ENCODE peak calls at places on chromosomes 4 and X, in seven cellular contexts. H, S, L, R, A, N and E are unnamed samples.

GRCh38 chr4:139675651-139676050 is 10.0 kb downstream of the MGST2 start:
- DNase-seq in H (no peak), S (no peak), L (no peak), R (no peak), A (no peak), N (no peak), E (no peak)

GRCh38 chrX:3175659-3176438 is 134.6 kb downstream of the ARSF start:
- DNase-seq in H (no peak), S (peak), L (no peak), R (no peak), A (peak), N (no peak), E (no peak)

GRCh38 chr4:144712775-144713174 is 66.8 kb downstream of the HHIP start:
- DNase-seq in H (no peak), S (peak), L (no peak), R (no peak), A (peak), N (no peak), E (no peak)

GRCh38 chrX:23202316-23202715 is 132.3 kb upstream of the PTCHD1 start:
- DNase-seq in H (no peak), S (no peak), L (no peak), R (no peak), A (no peak), N (no peak), E (no peak)

GRCh38 chr4:184574861-184575260 is 74.4 kb downstream of the CASP3 start:
- DNase-seq in H (no peak), S (no peak), L (no peak), R (no peak), A (no peak), N (no peak), E (no peak)

GRCh38 chr4:173057906-173058305 is 110.7 kb upstream of the GALNT7 start:
- DNase-seq in H (no peak), S (peak), L (no peak), R (no peak), A (no peak), N (no peak), E (no peak)

GRCh38 chr4:13635281-13635799 is 7.8 kb upstream of the BOD1L1 start:
- DNase-seq in H (no peak), S (peak), L (no peak), R (no peak), A (peak), N (no peak), E (no peak)

GRCh38 chr4:82479562-82479961 is 49.2 kb downstream of the ENOPH1 start:
- DNase-seq in H (no peak), S (no peak), L (no peak), R (no peak), A (no peak), N (no peak), E (no peak)

GRCh38 chr4:96916731-96917130 is 1076.8 kb downstream of the PDHA2 start:
- DNase-seq in H (no peak), S (no peak), L (no peak), R (no peak), A (no peak), N (no peak), E (no peak)

GRCh38 chr4:164021947-164022346 is 527.5 kb downstream of the TMA16 start:
- DNase-seq in H (no peak), S (no peak), L (no peak), R (no peak), A (no peak), N (no peak), E (no peak)

GRCh38 chr4:94395541-94395940 is 52.9 kb upstream of the HPGDS start:
- DNase-seq in H (no peak), S (no peak), L (no peak), R (no peak), A (no peak), N (no peak), E (no peak)

GRCh38 chrX:109485470-109486340 is 3.8 kb upstream of the GUCY2F start:
- DNase-seq in H (no peak), S (peak), L (peak), R (peak), A (peak), N (peak), E (peak)

GRCh38 chrX:13891367-13892146 is 74.7 kb upstream of the GPM6B start:
- DNase-seq in H (no peak), S (no peak), L (no peak), R (no peak), A (peak), N (peak), E (no peak)

GRCh38 chr4:172998527-172999469 is 169.8 kb upstream of the GALNT7 start:
- DNase-seq in H (no peak), S (peak), L (no peak), R (no peak), A (peak), N (no peak), E (no peak)

GRCh38 chr4:74056858-74057562 is 18.5 kb upstream of the CXCL3 start:
- DNase-seq in H (no peak), S (peak), L (no peak), R (no peak), A (peak), N (no peak), E (no peak)

GRCh38 chrX:19410259-19410658 is 66.5 kb downstream of the PDHA1 start:
- DNase-seq in H (no peak), S (no peak), L (no peak), R (no peak), A (no peak), N (no peak), E (no peak)

GRCh38 chr4:150251752-150252190 is 173.5 kb downstream of the DCLK2 start:
- DNase-seq in H (no peak), S (no peak), L (no peak), R (no peak), A (no peak), N (no peak), E (no peak)

GRCh38 chr4:123596805-123597204 is 200.2 kb downstream of the SPRY1 start:
- DNase-seq in H (no peak), S (no peak), L (no peak), R (no peak), A (no peak), N (no peak), E (no peak)

GRCh38 chrX:38732866-38733265 is 68.4 kb upstream of the MID1IP1 start:
- DNase-seq in H (no peak), S (peak), L (no peak), R (no peak), A (no peak), N (no peak), E (no peak)

GRCh38 chr4:79855081-79855480 is 217.9 kb downstream of the ANTXR2 start:
- DNase-seq in H (no peak), S (no peak), L (no peak), R (no peak), A (peak), N (no peak), E (no peak)

GRCh38 chrX:94742772-94743171 is 1068.8 kb downstream of the FAM133A start:
- DNase-seq in H (no peak), S (no peak), L (no peak), R (no peak), A (no peak), N (no peak), E (no peak)

GRCh38 chr4:3732076-3733028 is 33.8 kb upstream of the ADRA2C start:
- DNase-seq in H (no peak), S (no peak), L (no peak), R (peak), A (no peak), N (no peak), E (no peak)

GRCh38 chr4:19216495-19216894 is 1035.2 kb upstream of the SLIT2 start:
- DNase-seq in H (no peak), S (no peak), L (no peak), R (no peak), A (no peak), N (no peak), E (no peak)